ENCODE peak calls at places on chromosomes 11 and 22, in six cellular contexts. F, D, G, A, O and I are unnamed samples.

GRCh38 chr11:70119502-70119901 is 41.4 kb downstream of the ANO1 start:
- DNase-seq in D (no peak), F (no peak), A (no peak), O (no peak), G (no peak), I (no peak)

GRCh38 chr11:68840661-68841653 is 759 bp downstream of the CPT1A start:
- DNase-seq in A (peak), G (peak), D (peak), F (peak), O (peak), I (no peak)

GRCh38 chr11:620935-621814 is 3.6 kb downstream of the CDHR5 start:
- DNase-seq in F (no peak), G (no peak), A (no peak), O (peak), D (no peak), I (no peak)

GRCh38 chr11:19168090-19168489 is 33.7 kb downstream of the CSRP3 start:
- DNase-seq in A (no peak), D (no peak), G (no peak), O (no peak), F (no peak), I (no peak)

GRCh38 chr11:26134481-26135355 is 197.2 kb upstream of the ANO3 start:
- DNase-seq in F (peak), D (no peak), A (peak), O (no peak), G (no peak), I (no peak)

GRCh38 chr11:44609028-44609782 is 43.7 kb downstream of the CD82 start:
- DNase-seq in O (no peak), G (no peak), F (no peak), A (no peak), D (no peak), I (no peak)

GRCh38 chr11:76385903-76386302 is 4.8 kb downstream of the GVQW3 start:
- DNase-seq in D (no peak), A (no peak), O (no peak), F (no peak), G (no peak), I (no peak)

GRCh38 chr11:28836285-28837081 is 728.3 kb downstream of the METTL15 start:
- DNase-seq in A (peak), G (no peak), F (peak), D (no peak), O (no peak), I (no peak)

GRCh38 chr11:122093731-122094130 is 22.3 kb downstream of the BLID start:
- DNase-seq in A (peak), G (no peak), O (no peak), F (peak), D (no peak), I (no peak)

GRCh38 chr11:66981976-66982578 is 7.0 kb downstream of the C11orf86 start:
- DNase-seq in O (peak), A (peak), G (peak), D (peak), F (peak), I (no peak)

GRCh38 chr11:45333506-45333971 is 47.4 kb upstream of the SYT13 start:
- DNase-seq in D (no peak), G (no peak), F (peak), O (peak), A (peak), I (peak)

GRCh38 chr11:96014234-96014633 is 90.3 kb upstream of the MTMR2 start:
- DNase-seq in F (peak), G (no peak), O (no peak), D (no peak), A (peak), I (no peak)

GRCh38 chr22:35347462-35347861 is 33.4 kb upstream of the HMOX1 start:
- DNase-seq in G (no peak), O (no peak), F (no peak), D (no peak), A (no peak), I (no peak)

GRCh38 chr11:9803685-9804413 is 140.0 kb downstream of the SWAP70 start:
- DNase-seq in G (no peak), O (no peak), D (no peak), A (peak), F (no peak), I (no peak)

GRCh38 chr22:29244785-29245625 is 22.8 kb downstream of the RHBDD3 start:
- DNase-seq in O (peak), G (no peak), F (no peak), A (no peak), D (no peak), I (no peak)

GRCh38 chr22:48885919-48886305 is 941.8 kb downstream of the BRD1 start:
- DNase-seq in D (peak), O (peak), F (no peak), A (no peak), G (no peak), I (no peak)

GRCh38 chr11:119175493-119176077 is 7.1 kb downstream of the NLRX1 start:
- DNase-seq in D (no peak), G (no peak), F (peak), A (peak), O (no peak), I (no peak)

DNA sequence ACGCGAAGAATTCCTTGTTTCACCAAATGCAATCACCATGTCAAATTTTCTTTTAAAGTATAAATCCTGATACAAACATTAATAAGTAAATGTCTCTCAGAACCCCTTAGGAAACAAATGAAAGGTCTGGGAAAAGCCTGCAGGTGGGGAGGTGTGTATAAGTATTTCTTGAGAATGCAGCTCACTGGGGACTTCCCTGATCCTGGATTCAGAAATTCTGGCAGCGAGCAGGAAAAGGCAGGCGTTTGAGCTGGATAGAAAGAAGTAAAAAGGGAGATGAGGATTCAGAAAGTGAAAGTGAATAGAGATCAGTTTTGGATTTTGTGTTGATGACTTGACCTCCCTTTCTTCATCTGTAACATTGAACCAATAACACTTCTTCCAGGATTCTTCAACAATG is 68.3 kb upstream of the CTSC start:
- DNase-seq in F (no peak), G (no peak), A (no peak), D (no peak), O (no peak), I (no peak)
- H3K4me3 ChIP-seq in F (no peak), G (no peak), A (no peak), D (no peak), O (no peak), I (no peak)

GRCh38 chr11:33682446-33682845 is 18.2 kb downstream of the C11orf91 start:
- DNase-seq in D (no peak), G (no peak), F (no peak), O (no peak), A (no peak), I (no peak)
- TF ChIP-seq CTCF in D (no peak), G (no peak), F (no peak), O (no peak), A (peak), I (no peak)

DNA sequence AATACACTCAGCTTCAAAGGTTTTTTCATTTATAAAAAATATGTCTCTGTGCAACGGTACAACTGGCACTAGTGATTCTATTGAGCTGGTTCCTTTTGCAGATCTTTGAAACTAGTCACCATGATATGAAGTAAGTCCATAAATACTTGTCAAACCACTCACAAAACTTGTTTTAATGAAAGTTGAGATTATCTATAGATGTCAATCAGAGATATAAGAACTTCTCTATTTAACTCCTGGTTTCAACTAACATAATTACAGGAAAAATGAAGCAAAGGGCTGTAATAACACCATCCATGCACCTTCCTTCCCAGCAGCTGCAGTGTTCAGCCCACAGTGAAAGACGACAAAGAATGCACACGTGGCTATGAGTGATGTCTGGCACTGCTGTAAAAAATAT is 44.7 kb downstream of the TMEM123 start:
- DNase-seq in A (no peak), D (no peak), F (no peak), G (no peak), O (no peak), I (no peak)
- H3K4me3 ChIP-seq in A (no peak), D (no peak), F (no peak), G (no peak), O (no peak), I (no peak)

GRCh38 chr11:57387284-57388030 is 3.0 kb downstream of the PRG2 start:
- DNase-seq in G (peak), F (peak), D (no peak), A (peak), O (no peak), I (no peak)
- TF ChIP-seq CTCF in G (peak), F (no peak), D (no peak), A (peak), O (no peak), I (no peak)

GRCh38 chr22:37561209-37562048 is 1.1 kb downstream of the CDC42EP1 start:
- DNase-seq in O (peak), F (peak), A (peak), D (peak), G (peak), I (peak)
- H3K4me3 ChIP-seq in O (peak), F (peak), A (peak), D (peak), G (peak), I (peak)

GRCh38 chr11:11230802-11231562 is 122.1 kb downstream of the CSNK2A3 start:
- DNase-seq in G (no peak), A (peak), O (no peak), F (no peak), D (no peak), I (no peak)
- TF ChIP-seq CTCF in G (no peak), A (peak), O (no peak), F (peak), D (no peak), I (peak)

GRCh38 chr11:110582728-110583432 is 129.4 kb downstream of the ARHGAP20 start:
- DNase-seq in D (no peak), O (no peak), A (no peak), G (no peak), F (no peak), I (no peak)
- H3K4me3 ChIP-seq in D (no peak), O (no peak), A (no peak), G (no peak), F (no peak), I (no peak)

DNA sequence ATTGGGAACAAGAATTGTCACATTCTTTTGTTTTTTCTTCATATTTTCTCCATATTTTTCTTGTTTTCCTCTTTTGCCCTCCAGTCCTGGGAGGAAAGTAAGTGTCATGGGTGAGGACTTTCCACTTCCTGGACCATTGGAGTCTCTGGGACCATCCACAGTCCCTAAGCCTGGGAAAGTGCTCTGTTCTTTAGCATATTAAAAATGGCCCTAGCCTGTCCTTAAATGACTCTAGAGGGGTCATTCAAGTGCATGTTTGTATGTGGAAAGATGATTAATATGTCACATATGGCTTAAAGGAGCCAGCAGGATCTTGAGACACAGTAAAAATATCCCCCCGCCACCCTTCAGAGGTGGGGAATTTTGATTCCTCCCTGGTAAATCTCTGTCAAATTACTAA is 20.1 kb upstream of the SCGB1D1 start:
- DNase-seq in D (no peak), G (no peak), A (no peak), O (no peak), F (no peak), I (no peak)
- TF ChIP-seq CTCF in D (no peak), G (no peak), A (no peak), O (no peak), F (no peak), I (no peak)

GRCh38 chr11:34355726-34356125 is 2.1 kb downstream of the ABTB2 start:
- DNase-seq in O (no peak), G (no peak), F (no peak), A (no peak), D (no peak), I (peak)
- H3K4me3 ChIP-seq in O (peak), G (peak), F (peak), A (no peak), D (peak), I (peak)